ENCODE peak calls at places on chromosomes 11 and 22, in nine cellular contexts. One of them, this sample, is unnamed.

GRCh38 chr11:69524291-69524882 is 42.9 kb downstream of the LINC01488 start:
- DNase-seq in ovary: no peak
- DNase-seq in PC-9: no peak
- DNase-seq in AG09309: no peak
- DNase-seq in spleen: peak; percentile 55
- DNase-seq in endodermal cell: peak; percentile 56
- DNase-seq in CD8-positive, alpha-beta T cell: no peak
- DNase-seq in osteoblast: peak; percentile 93
- DNase-seq in epithelial cell of proximal tubule: no peak
- DNase-seq in this sample: no peak

GRCh38 chr11:15308840-15309239 is 194.1 kb downstream of the INSC start:
- DNase-seq in CD8-positive, alpha-beta T cell: no peak
- DNase-seq in osteoblast: no peak
- DNase-seq in endodermal cell: no peak
- DNase-seq in PC-9: no peak
- DNase-seq in epithelial cell of proximal tubule: no peak
- DNase-seq in ovary: no peak
- DNase-seq in AG09309: no peak
- DNase-seq in spleen: no peak
- DNase-seq in this sample: no peak

GRCh38 chr11:10493041-10493663 is 38.1 kb downstream of the AMPD3 start:
- DNase-seq in epithelial cell of proximal tubule: no peak
- DNase-seq in ovary: peak; percentile 13
- DNase-seq in AG09309: no peak
- DNase-seq in endodermal cell: peak; percentile 25
- DNase-seq in osteoblast: no peak
- DNase-seq in CD8-positive, alpha-beta T cell: no peak
- DNase-seq in spleen: no peak
- DNase-seq in PC-9: no peak
- DNase-seq in this sample: no peak

GRCh38 chr22:39282642-39283311 is 36.6 kb downstream of the RPL3 start:
- DNase-seq in spleen: no peak
- DNase-seq in CD8-positive, alpha-beta T cell: no peak
- DNase-seq in PC-9: peak; percentile 64
- DNase-seq in ovary: no peak
- DNase-seq in endodermal cell: peak; percentile 57
- DNase-seq in osteoblast: no peak
- DNase-seq in epithelial cell of proximal tubule: no peak
- DNase-seq in AG09309: no peak
- DNase-seq in this sample: no peak

GRCh38 chr22:22408731-22409696 is 99.5 kb downstream of the ZNF280B start:
- DNase-seq in AG09309: no peak
- DNase-seq in spleen: no peak
- DNase-seq in epithelial cell of proximal tubule: no peak
- DNase-seq in endodermal cell: peak; percentile 81
- DNase-seq in ovary: peak; percentile 43
- DNase-seq in CD8-positive, alpha-beta T cell: no peak
- DNase-seq in PC-9: no peak
- DNase-seq in osteoblast: no peak
- DNase-seq in this sample: peak; percentile 16

GRCh38 chr11:134052988-134053945 is 15.6 kb upstream of the JAM3 start:
- DNase-seq in PC-9: no peak
- DNase-seq in endodermal cell: peak; percentile 75
- DNase-seq in ovary: no peak
- DNase-seq in AG09309: no peak
- DNase-seq in spleen: no peak
- DNase-seq in CD8-positive, alpha-beta T cell: no peak
- DNase-seq in osteoblast: peak; percentile 68
- DNase-seq in epithelial cell of proximal tubule: no peak
- DNase-seq in this sample: no peak

GRCh38 chr11:68382358-68382998 is 70.1 kb downstream of the LRP5 start:
- DNase-seq in epithelial cell of proximal tubule: no peak
- DNase-seq in endodermal cell: no peak
- DNase-seq in CD8-positive, alpha-beta T cell: no peak
- DNase-seq in PC-9: no peak
- DNase-seq in ovary: no peak
- DNase-seq in osteoblast: peak; percentile 52
- DNase-seq in AG09309: no peak
- DNase-seq in spleen: no peak
- DNase-seq in this sample: no peak

GRCh38 chr11:70610561-70610960 is 212.2 kb downstream of the CTTN start:
- DNase-seq in AG09309: no peak
- DNase-seq in spleen: no peak
- DNase-seq in epithelial cell of proximal tubule: no peak
- DNase-seq in CD8-positive, alpha-beta T cell: no peak
- DNase-seq in osteoblast: peak; percentile 26
- DNase-seq in endodermal cell: no peak
- DNase-seq in ovary: no peak
- DNase-seq in PC-9: no peak
- DNase-seq in this sample: no peak

GRCh38 chr11:101912823-101913284 is 2.0 kb upstream of the CEP126 start:
- DNase-seq in AG09309: no peak
- DNase-seq in epithelial cell of proximal tubule: no peak
- DNase-seq in PC-9: peak; percentile 65
- DNase-seq in endodermal cell: no peak
- DNase-seq in osteoblast: no peak
- DNase-seq in spleen: no peak
- DNase-seq in CD8-positive, alpha-beta T cell: no peak
- DNase-seq in ovary: no peak
- DNase-seq in this sample: peak; percentile 52

GRCh38 chr11:63680842-63681207 is 475 bp upstream of the RTN3 start:
- DNase-seq in spleen: no peak
- DNase-seq in epithelial cell of proximal tubule: no peak
- DNase-seq in CD8-positive, alpha-beta T cell: no peak
- DNase-seq in endodermal cell: no peak
- DNase-seq in AG09309: no peak
- DNase-seq in osteoblast: no peak
- DNase-seq in ovary: peak; percentile 44
- DNase-seq in PC-9: peak; percentile 61
- DNase-seq in this sample: no peak

GRCh38 chr11:33005175-33005574 is 10.5 kb upstream of the DEPDC7 start:
- DNase-seq in CD8-positive, alpha-beta T cell: no peak
- DNase-seq in PC-9: no peak
- DNase-seq in epithelial cell of proximal tubule: no peak
- DNase-seq in osteoblast: no peak
- DNase-seq in AG09309: no peak
- DNase-seq in ovary: no peak
- DNase-seq in endodermal cell: no peak
- DNase-seq in spleen: no peak
- DNase-seq in this sample: no peak

GRCh38 chr11:122743949-122744876 is 88.7 kb downstream of the UBASH3B start:
- DNase-seq in ovary: no peak
- DNase-seq in spleen: peak; percentile 88
- DNase-seq in osteoblast: peak; percentile 22
- DNase-seq in AG09309: no peak
- DNase-seq in PC-9: no peak
- DNase-seq in CD8-positive, alpha-beta T cell: peak; percentile 19
- DNase-seq in endodermal cell: peak; percentile 54
- DNase-seq in epithelial cell of proximal tubule: no peak
- DNase-seq in this sample: no peak

GRCh38 chr22:47124946-47125345 is 362.5 kb downstream of the TBC1D22A start:
- DNase-seq in CD8-positive, alpha-beta T cell: no peak
- DNase-seq in endodermal cell: no peak
- DNase-seq in ovary: no peak
- DNase-seq in PC-9: no peak
- DNase-seq in osteoblast: no peak
- DNase-seq in AG09309: no peak
- DNase-seq in spleen: peak; percentile 72
- DNase-seq in epithelial cell of proximal tubule: no peak
- DNase-seq in this sample: no peak

GRCh38 chr22:46931414-46931813 is 169.0 kb downstream of the TBC1D22A start:
- DNase-seq in CD8-positive, alpha-beta T cell: no peak
- DNase-seq in epithelial cell of proximal tubule: no peak
- DNase-seq in ovary: no peak
- DNase-seq in AG09309: no peak
- DNase-seq in osteoblast: peak; percentile 68
- DNase-seq in PC-9: no peak
- DNase-seq in spleen: no peak
- DNase-seq in endodermal cell: peak; percentile 67
- DNase-seq in this sample: peak; percentile 9

GRCh38 chr11:83054001-83054400 is 17.7 kb downstream of the RAB30 start:
- DNase-seq in ovary: no peak
- DNase-seq in endodermal cell: no peak
- DNase-seq in epithelial cell of proximal tubule: no peak
- DNase-seq in PC-9: no peak
- DNase-seq in osteoblast: no peak
- DNase-seq in AG09309: no peak
- DNase-seq in spleen: no peak
- DNase-seq in CD8-positive, alpha-beta T cell: no peak
- DNase-seq in this sample: no peak

GRCh38 chr22:17007257-17007656 is 765 bp downstream of the GAB4 start:
- DNase-seq in CD8-positive, alpha-beta T cell: no peak
- DNase-seq in PC-9: no peak
- DNase-seq in epithelial cell of proximal tubule: no peak
- DNase-seq in endodermal cell: peak; percentile 59
- DNase-seq in AG09309: no peak
- DNase-seq in ovary: no peak
- DNase-seq in spleen: no peak
- DNase-seq in osteoblast: no peak
- DNase-seq in this sample: no peak
- H3K4me3 ChIP-seq in CD8-positive, alpha-beta T cell: no peak overlapping the region
- H3K4me3 ChIP-seq in PC-9: no peak overlapping the region
- H3K4me3 ChIP-seq in epithelial cell of proximal tubule: no peak overlapping the region
- H3K4me3 ChIP-seq in endodermal cell: no peak overlapping the region
- H3K4me3 ChIP-seq in AG09309: no peak overlapping the region
- H3K4me3 ChIP-seq in ovary: no peak overlapping the region
- H3K4me3 ChIP-seq in spleen: no peak overlapping the region
- H3K4me3 ChIP-seq in osteoblast: no peak overlapping the region
- H3K4me3 ChIP-seq in this sample: no peak overlapping the region

GRCh38 chr11:116533186-116533825 is 239.5 kb downstream of the BUD13 start:
- DNase-seq in AG09309: no peak
- DNase-seq in endodermal cell: peak; percentile 62
- DNase-seq in spleen: no peak
- DNase-seq in osteoblast: peak; percentile 29
- DNase-seq in PC-9: no peak
- DNase-seq in epithelial cell of proximal tubule: no peak
- DNase-seq in ovary: no peak
- DNase-seq in CD8-positive, alpha-beta T cell: no peak
- DNase-seq in this sample: no peak
- TF ChIP-seq CTCF in AG09309: no peak
- TF ChIP-seq CTCF in endodermal cell: peak; percentile 36
- TF ChIP-seq CTCF in spleen: no peak
- TF ChIP-seq CTCF in osteoblast: no peak
- TF ChIP-seq CTCF in PC-9: no peak
- TF ChIP-seq CTCF in epithelial cell of proximal tubule: no peak
- TF ChIP-seq CTCF in ovary: no peak
- TF ChIP-seq CTCF in CD8-positive, alpha-beta T cell: no peak
- TF ChIP-seq CTCF in this sample: no peak

DNA sequence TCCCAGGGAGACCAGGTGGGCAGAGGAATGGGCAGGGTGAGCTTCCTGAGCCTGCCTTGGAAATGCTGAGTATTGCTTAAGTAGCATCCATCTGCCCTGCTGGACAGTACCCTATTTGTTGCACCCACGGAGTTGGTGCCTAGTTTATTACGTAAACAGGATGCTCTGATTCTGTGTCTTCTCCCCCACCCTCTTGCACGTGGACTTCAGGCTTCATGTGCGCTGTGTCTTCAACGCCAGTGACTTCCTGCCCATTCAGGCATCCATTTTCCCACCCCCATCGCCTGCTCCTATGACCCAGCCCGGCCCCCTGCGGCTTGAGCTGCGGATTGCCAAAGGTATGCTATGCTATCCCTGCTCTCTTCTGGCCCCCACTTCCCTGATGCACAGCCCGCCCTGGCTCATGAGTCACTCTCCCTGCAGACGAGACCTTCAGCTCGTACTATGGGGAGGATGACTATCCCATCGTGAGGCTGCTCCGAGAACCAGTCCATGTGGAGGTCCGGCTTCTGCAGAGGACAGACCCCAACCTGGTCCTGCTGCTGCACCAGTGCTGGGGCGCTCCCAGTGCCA is 5.7 kb downstream of the ZP1 start:
- DNase-seq in PC-9: peak; percentile 28
- DNase-seq in spleen: peak; percentile 72
- DNase-seq in ovary: no peak
- DNase-seq in CD8-positive, alpha-beta T cell: no peak
- DNase-seq in osteoblast: peak; percentile 95
- DNase-seq in AG09309: peak; percentile 34
- DNase-seq in endodermal cell: peak; percentile 80
- DNase-seq in epithelial cell of proximal tubule: peak; percentile 27
- DNase-seq in this sample: peak; percentile 29
- H3K4me3 ChIP-seq in PC-9: no peak overlapping the region
- H3K4me3 ChIP-seq in spleen: no peak overlapping the region
- H3K4me3 ChIP-seq in ovary: no peak overlapping the region
- H3K4me3 ChIP-seq in CD8-positive, alpha-beta T cell: no peak overlapping the region
- H3K4me3 ChIP-seq in osteoblast: no peak overlapping the region
- H3K4me3 ChIP-seq in AG09309: no peak overlapping the region
- H3K4me3 ChIP-seq in endodermal cell: no peak overlapping the region
- H3K4me3 ChIP-seq in epithelial cell of proximal tubule: no peak overlapping the region
- H3K4me3 ChIP-seq in this sample: no peak overlapping the region

GRCh38 chr11:120529214-120529613 is 17.7 kb downstream of the GRIK4 start:
- DNase-seq in epithelial cell of proximal tubule: no peak
- DNase-seq in endodermal cell: no peak
- DNase-seq in PC-9: no peak
- DNase-seq in spleen: no peak
- DNase-seq in ovary: no peak
- DNase-seq in CD8-positive, alpha-beta T cell: no peak
- DNase-seq in AG09309: no peak
- DNase-seq in osteoblast: peak; percentile 82
- DNase-seq in this sample: no peak

GRCh38 chr11:120526241-120526640 is 14.7 kb downstream of the GRIK4 start:
- DNase-seq in CD8-positive, alpha-beta T cell: no peak
- DNase-seq in endodermal cell: no peak
- DNase-seq in ovary: no peak
- DNase-seq in PC-9: no peak
- DNase-seq in osteoblast: no peak
- DNase-seq in epithelial cell of proximal tubule: no peak
- DNase-seq in AG09309: no peak
- DNase-seq in spleen: peak; percentile 53
- DNase-seq in this sample: no peak

GRCh38 chr11:120528749-120529148 is 17.2 kb downstream of the GRIK4 start:
- DNase-seq in epithelial cell of proximal tubule: no peak
- DNase-seq in AG09309: no peak
- DNase-seq in endodermal cell: no peak
- DNase-seq in CD8-positive, alpha-beta T cell: no peak
- DNase-seq in spleen: no peak
- DNase-seq in PC-9: no peak
- DNase-seq in osteoblast: no peak
- DNase-seq in ovary: no peak
- DNase-seq in this sample: no peak

GRCh38 chr11:120525285-120526085 is 13.9 kb downstream of the GRIK4 start:
- DNase-seq in epithelial cell of proximal tubule: no peak
- DNase-seq in PC-9: no peak
- DNase-seq in osteoblast: no peak
- DNase-seq in AG09309: no peak
- DNase-seq in CD8-positive, alpha-beta T cell: no peak
- DNase-seq in endodermal cell: no peak
- DNase-seq in ovary: no peak
- DNase-seq in spleen: peak; percentile 67
- DNase-seq in this sample: no peak

DNA sequence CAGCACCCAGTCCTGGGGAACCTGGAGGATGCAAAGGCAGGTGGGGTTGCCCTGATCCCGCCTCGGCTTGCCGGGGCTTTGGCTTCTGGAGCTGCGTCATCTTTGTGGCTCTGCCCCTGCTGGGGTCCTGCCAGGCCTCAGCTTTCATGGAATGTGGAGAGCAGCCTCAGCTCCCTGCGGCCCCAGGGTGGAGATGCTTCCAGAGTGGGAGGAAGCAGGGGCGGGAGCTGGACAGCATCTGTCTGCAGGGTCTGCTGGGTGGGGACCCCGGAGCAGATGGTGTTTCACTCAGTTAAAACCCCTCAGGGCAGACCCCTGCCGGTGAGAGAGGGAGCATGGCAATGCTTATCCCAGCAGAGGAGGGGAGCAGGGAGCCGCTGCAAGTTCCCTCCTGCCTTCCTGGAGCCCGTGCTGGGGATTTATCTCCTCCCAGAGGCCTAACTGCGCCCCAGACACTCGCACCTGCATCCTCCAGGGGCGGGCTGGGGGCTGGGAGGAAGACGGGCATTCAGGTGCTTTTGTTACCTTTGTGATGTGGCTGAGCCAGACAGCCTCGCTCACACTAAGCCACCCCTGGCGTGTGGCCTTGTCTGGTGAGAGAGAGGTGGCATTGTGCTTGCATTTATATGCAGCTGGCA is 15.7 kb downstream of the GRIK4 start:
- DNase-seq in PC-9: no peak
- DNase-seq in epithelial cell of proximal tubule: no peak
- DNase-seq in spleen: peak; percentile 64
- DNase-seq in osteoblast: peak; percentile 93
- DNase-seq in endodermal cell: peak; percentile 92
- DNase-seq in AG09309: no peak
- DNase-seq in CD8-positive, alpha-beta T cell: no peak
- DNase-seq in ovary: peak; percentile 73
- DNase-seq in this sample: peak; percentile 42
- TF ChIP-seq CTCF in PC-9: no peak
- TF ChIP-seq CTCF in epithelial cell of proximal tubule: no peak
- TF ChIP-seq CTCF in spleen: no peak
- TF ChIP-seq CTCF in osteoblast: no peak
- TF ChIP-seq CTCF in endodermal cell: peak; percentile 73
- TF ChIP-seq CTCF in AG09309: no peak
- TF ChIP-seq CTCF in CD8-positive, alpha-beta T cell: no peak
- TF ChIP-seq CTCF in ovary: no peak
- TF ChIP-seq CTCF in this sample: no peak

This sample was measured in fibroblast of the aortic adventitia.